ENCODE peak calls at places on chromosomes 7 and 10, in four cellular contexts. One of them, this sample, is unnamed.

GRCh38 chr10:70602665-70603438 is at the start of gene PRF1:
- DNase-seq in fibroblast of the conjunctiva: no peak
- DNase-seq in AG08395: no peak
- DNase-seq in chondrocyte: no peak
- DNase-seq in this sample: no peak

GRCh38 chr10:86918022-86918471 is 39.4 kb downstream of the MMRN2 start:
- DNase-seq in fibroblast of the conjunctiva: no peak
- DNase-seq in AG08395: peak
- DNase-seq in chondrocyte: no peak
- DNase-seq in this sample: peak

GRCh38 chr7:110090113-110090820 is 1000.7 kb upstream of the LRRN3 start:
- DNase-seq in fibroblast of the conjunctiva: peak
- DNase-seq in AG08395: no peak
- DNase-seq in chondrocyte: no peak
- DNase-seq in this sample: peak

GRCh38 chr7:138663741-138664710 is 37.1 kb downstream of the SVOPL start:
- DNase-seq in fibroblast of the conjunctiva: no peak
- DNase-seq in AG08395: peak
- DNase-seq in chondrocyte: peak
- DNase-seq in this sample: peak

GRCh38 chr10:89207801-89208551 is 859 bp upstream of the CH25H start:
- DNase-seq in fibroblast of the conjunctiva: no peak
- DNase-seq in AG08395: peak
- DNase-seq in chondrocyte: no peak
- DNase-seq in this sample: peak

GRCh38 chr7:2005746-2006145 is 227.0 kb downstream of the MAD1L1 start:
- DNase-seq in fibroblast of the conjunctiva: no peak
- DNase-seq in AG08395: no peak
- DNase-seq in chondrocyte: no peak
- DNase-seq in this sample: no peak

GRCh38 chr7:80207501-80207900 is 72.9 kb downstream of the GNAI1 start:
- DNase-seq in fibroblast of the conjunctiva: no peak
- DNase-seq in AG08395: peak
- DNase-seq in chondrocyte: no peak
- DNase-seq in this sample: no peak

GRCh38 chr7:28130277-28130676 is 50.3 kb downstream of the JAZF1 start:
- DNase-seq in fibroblast of the conjunctiva: no peak
- DNase-seq in AG08395: peak
- DNase-seq in chondrocyte: no peak
- DNase-seq in this sample: no peak

GRCh38 chr10:47051741-47052238 is 140.6 kb downstream of the PTPN20 start:
- DNase-seq in fibroblast of the conjunctiva: no peak
- DNase-seq in AG08395: no peak
- DNase-seq in chondrocyte: no peak
- DNase-seq in this sample: no peak

GRCh38 chr10:21427804-21428481 is 97.5 kb downstream of the SKIDA1 start:
- DNase-seq in fibroblast of the conjunctiva: no peak
- DNase-seq in AG08395: peak
- DNase-seq in chondrocyte: no peak
- DNase-seq in this sample: no peak

GRCh38 chr7:24717694-24718320 is 39.5 kb downstream of the GSDME start:
- DNase-seq in fibroblast of the conjunctiva: no peak
- DNase-seq in AG08395: no peak
- DNase-seq in chondrocyte: no peak
- DNase-seq in this sample: no peak

GRCh38 chr10:43201545-43202131 is 63.4 kb downstream of the CSGALNACT2 start:
- DNase-seq in fibroblast of the conjunctiva: no peak
- DNase-seq in AG08395: no peak
- DNase-seq in chondrocyte: peak
- DNase-seq in this sample: peak

GRCh38 chr7:98930921-98931320 is 52.6 kb downstream of the TRRAP start:
- DNase-seq in fibroblast of the conjunctiva: no peak
- DNase-seq in AG08395: no peak
- DNase-seq in chondrocyte: no peak
- DNase-seq in this sample: no peak

GRCh38 chr7:84372155-84372621 is 177.6 kb upstream of the SEMA3A start:
- DNase-seq in fibroblast of the conjunctiva: peak
- DNase-seq in AG08395: peak
- DNase-seq in chondrocyte: no peak
- DNase-seq in this sample: peak

GRCh38 chr10:97553575-97554100 is 18.9 kb upstream of the ANKRD2 start:
- DNase-seq in fibroblast of the conjunctiva: peak
- DNase-seq in AG08395: peak
- DNase-seq in chondrocyte: peak
- DNase-seq in this sample: peak

GRCh38 chr7:116576350-116577319 is 51.8 kb downstream of the CAV1 start:
- DNase-seq in fibroblast of the conjunctiva: peak
- DNase-seq in AG08395: peak
- DNase-seq in chondrocyte: no peak
- DNase-seq in this sample: peak

GRCh38 chr10:95374597-95375209 is 83.9 kb upstream of the PDLIM1 start:
- DNase-seq in fibroblast of the conjunctiva: peak
- DNase-seq in AG08395: peak
- DNase-seq in chondrocyte: no peak
- DNase-seq in this sample: peak

GRCh38 chr10:52703898-52704297 is 68.7 kb downstream of the MBL2 start:
- DNase-seq in fibroblast of the conjunctiva: no peak
- DNase-seq in AG08395: no peak
- DNase-seq in chondrocyte: no peak
- DNase-seq in this sample: no peak

GRCh38 chr10:104309980-104310978 is 28.0 kb downstream of the ITPRIP start:
- DNase-seq in fibroblast of the conjunctiva: no peak
- DNase-seq in AG08395: peak
- DNase-seq in chondrocyte: no peak
- DNase-seq in this sample: peak

GRCh38 chr7:86320886-86321285 is 322.8 kb upstream of the GRM3 start:
- DNase-seq in fibroblast of the conjunctiva: no peak
- DNase-seq in AG08395: no peak
- DNase-seq in chondrocyte: no peak
- DNase-seq in this sample: no peak

GRCh38 chr10:80500572-80501380 is 36.9 kb upstream of the SH2D4B start:
- DNase-seq in fibroblast of the conjunctiva: peak
- DNase-seq in AG08395: no peak
- DNase-seq in chondrocyte: no peak
- DNase-seq in this sample: no peak

GRCh38 chr7:26374665-26375373 is 83.2 kb downstream of the SNX10 start:
- DNase-seq in fibroblast of the conjunctiva: no peak
- DNase-seq in AG08395: no peak
- DNase-seq in chondrocyte: no peak
- DNase-seq in this sample: no peak

GRCh38 chr7:121530251-121531174 is 134.4 kb upstream of the FAM3C start:
- DNase-seq in fibroblast of the conjunctiva: no peak
- DNase-seq in AG08395: peak
- DNase-seq in chondrocyte: no peak
- DNase-seq in this sample: peak

GRCh38 chr10:101011517-101012423 is 12.2 kb downstream of the LZTS2 start:
- DNase-seq in fibroblast of the conjunctiva: no peak
- DNase-seq in AG08395: no peak
- DNase-seq in chondrocyte: peak
- DNase-seq in this sample: peak

GRCh38 chr7:117068511-117069155 is 115.3 kb downstream of the ST7 start:
- DNase-seq in fibroblast of the conjunctiva: no peak
- DNase-seq in AG08395: no peak
- DNase-seq in chondrocyte: no peak
- DNase-seq in this sample: no peak

GRCh38 chr10:1203216-1203615 is 147.0 kb downstream of the WDR37 start:
- DNase-seq in fibroblast of the conjunctiva: no peak
- DNase-seq in AG08395: no peak
- DNase-seq in chondrocyte: no peak
- DNase-seq in this sample: no peak

GRCh38 chr7:95318501-95318900 is 5.8 kb downstream of the PON1 start:
- DNase-seq in fibroblast of the conjunctiva: no peak
- DNase-seq in AG08395: no peak
- DNase-seq in chondrocyte: no peak
- DNase-seq in this sample: no peak

GRCh38 chr7:19455508-19456132 is 253.2 kb downstream of the POLR1F start:
- DNase-seq in fibroblast of the conjunctiva: no peak
- DNase-seq in AG08395: no peak
- DNase-seq in chondrocyte: no peak
- DNase-seq in this sample: no peak

GRCh38 chr7:94649313-94649924 is 6.5 kb downstream of the SGCE start:
- DNase-seq in fibroblast of the conjunctiva: no peak
- DNase-seq in AG08395: no peak
- DNase-seq in chondrocyte: no peak
- DNase-seq in this sample: peak

GRCh38 chr7:80791509-80791929 is 127.3 kb downstream of the SEMA3C start:
- DNase-seq in fibroblast of the conjunctiva: no peak
- DNase-seq in AG08395: no peak
- DNase-seq in chondrocyte: no peak
- DNase-seq in this sample: no peak

GRCh38 chr7:5423844-5424688 is 432 bp upstream of the TNRC18 start:
- DNase-seq in fibroblast of the conjunctiva: peak
- DNase-seq in AG08395: peak
- DNase-seq in chondrocyte: no peak
- DNase-seq in this sample: peak

GRCh38 chr7:33334349-33334748 is 205.0 kb downstream of the BBS9 start:
- DNase-seq in fibroblast of the conjunctiva: peak
- DNase-seq in AG08395: no peak
- DNase-seq in chondrocyte: no peak
- DNase-seq in this sample: peak

GRCh38 chr10:110927461-110927860 is 8.1 kb downstream of the SHOC2 start:
- DNase-seq in fibroblast of the conjunctiva: no peak
- DNase-seq in AG08395: no peak
- DNase-seq in chondrocyte: no peak
- DNase-seq in this sample: no peak

GRCh38 chr10:48464871-48465736 is 139.8 kb downstream of the ARHGAP22 start:
- DNase-seq in fibroblast of the conjunctiva: no peak
- DNase-seq in AG08395: no peak
- DNase-seq in chondrocyte: no peak
- DNase-seq in this sample: no peak

GRCh38 chr10:43251664-43252165 is 15.2 kb downstream of the RASGEF1A start:
- DNase-seq in fibroblast of the conjunctiva: no peak
- DNase-seq in AG08395: no peak
- DNase-seq in chondrocyte: peak
- DNase-seq in this sample: no peak

GRCh38 chr10:79340646-79341244 is 6.5 kb upstream of the PPIF start:
- DNase-seq in fibroblast of the conjunctiva: no peak
- DNase-seq in AG08395: no peak
- DNase-seq in chondrocyte: no peak
- DNase-seq in this sample: no peak

This sample was measured in GM03348.